ENCODE peak calls at places on chromosomes 3 and 15, in five cellular contexts. O, L, X, U and J are unnamed samples.

GRCh38 chr3:193964517-193964880 is 171.4 kb upstream of the HES1 start:
- DNase-seq in O (no peak), L (no peak), X (no peak), U (no peak), J (no peak)

GRCh38 chr3:149628957-149629670 is 28.7 kb downstream of the WWTR1 start:
- DNase-seq in O (no peak), L (no peak), X (no peak), U (peak), J (peak)

GRCh38 chr15:61146643-61147230 is 82.4 kb downstream of the RORA start:
- DNase-seq in O (no peak), L (no peak), X (peak), U (no peak), J (no peak)

GRCh38 chr15:88115529-88116152 is 140.9 kb downstream of the NTRK3 start:
- DNase-seq in O (no peak), L (no peak), X (no peak), U (no peak), J (no peak)

GRCh38 chr3:198079771-198080520 is 119.9 kb downstream of the LMLN start:
- DNase-seq in O (peak), L (no peak), X (peak), U (peak), J (peak)

GRCh38 chr3:8113649-8114048 is 388.0 kb upstream of the LMCD1 start:
- DNase-seq in O (peak), L (no peak), X (peak), U (no peak), J (no peak)

GRCh38 chr15:80445300-80446041 is 41.3 kb downstream of the ARNT2 start:
- DNase-seq in O (no peak), L (no peak), X (no peak), U (no peak), J (no peak)

GRCh38 chr3:150917941-150918340 is 12.7 kb upstream of the MINDY4B start:
- DNase-seq in O (no peak), L (no peak), X (peak), U (no peak), J (no peak)

GRCh38 chr3:38117748-38118420 is 19.0 kb downstream of the ACAA1 start:
- DNase-seq in O (peak), L (no peak), X (peak), U (peak), J (peak)

GRCh38 chr15:93476491-93477176 is 387.6 kb upstream of the RGMA start:
- DNase-seq in O (no peak), L (no peak), X (no peak), U (no peak), J (no peak)
- H2BK120ac ChIP-seq in O (no peak), L (no peak), X (no peak), U (no peak), J (no peak)

GRCh38 chr15:90362936-90363212 is 10.8 kb downstream of the ZNF774 start:
- DNase-seq in O (no peak), L (no peak), X (peak), U (peak), J (peak)
- H2BK120ac ChIP-seq in O (no peak), L (no peak), X (no peak), U (peak), J (peak)

GRCh38 chr3:89571707-89572106 is 464.3 kb downstream of the EPHA3 start:
- DNase-seq in O (no peak), L (no peak), X (no peak), U (no peak), J (no peak)

GRCh38 chr3:89576417-89576816 is 469.0 kb downstream of the EPHA3 start:
- DNase-seq in O (no peak), L (no peak), X (no peak), U (no peak), J (no peak)

GRCh38 chr3:89578253-89578529 is 470.8 kb downstream of the EPHA3 start:
- DNase-seq in O (no peak), L (no peak), X (peak), U (no peak), J (no peak)

GRCh38 chr3:89572261-89572660 is 464.8 kb downstream of the EPHA3 start:
- DNase-seq in O (no peak), L (no peak), X (no peak), U (peak), J (no peak)

GRCh38 chr3:89577517-89578252 is 470.3 kb downstream of the EPHA3 start:
- DNase-seq in O (no peak), L (no peak), X (no peak), U (no peak), J (no peak)
- H2BK120ac ChIP-seq in O (no peak), L (no peak), X (no peak), U (no peak), J (no peak)

DNA sequence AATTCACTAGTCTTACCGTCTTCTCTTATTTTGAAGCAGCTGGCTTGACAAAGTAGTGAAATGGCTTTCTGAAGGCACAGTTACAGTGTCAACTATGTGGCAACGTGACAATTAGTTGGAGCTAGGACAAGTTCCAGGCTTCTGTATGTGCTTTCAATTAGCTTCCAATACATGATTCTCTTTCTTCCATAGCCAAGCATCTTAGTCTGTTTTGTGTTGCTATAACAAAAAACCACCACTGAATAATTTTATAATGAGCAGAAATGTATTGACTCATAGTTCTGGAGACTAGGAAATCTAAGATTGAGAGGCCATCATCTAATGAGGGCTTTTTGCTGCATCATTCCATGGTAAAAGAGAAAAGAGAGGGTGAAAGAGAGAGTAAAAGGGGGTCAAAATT is 365.1 kb upstream of the PLSCR5 start:
- DNase-seq in O (no peak), L (no peak), X (no peak), U (no peak), J (no peak)
- H2BK120ac ChIP-seq in O (no peak), L (no peak), X (no peak), U (peak), J (no peak)

GRCh38 chr3:32306072-32306471 is 67.6 kb downstream of the CMTM8 start:
- DNase-seq in O (no peak), L (no peak), X (no peak), U (no peak), J (no peak)
- H2BK120ac ChIP-seq in O (no peak), L (no peak), X (no peak), U (no peak), J (no peak)

DNA sequence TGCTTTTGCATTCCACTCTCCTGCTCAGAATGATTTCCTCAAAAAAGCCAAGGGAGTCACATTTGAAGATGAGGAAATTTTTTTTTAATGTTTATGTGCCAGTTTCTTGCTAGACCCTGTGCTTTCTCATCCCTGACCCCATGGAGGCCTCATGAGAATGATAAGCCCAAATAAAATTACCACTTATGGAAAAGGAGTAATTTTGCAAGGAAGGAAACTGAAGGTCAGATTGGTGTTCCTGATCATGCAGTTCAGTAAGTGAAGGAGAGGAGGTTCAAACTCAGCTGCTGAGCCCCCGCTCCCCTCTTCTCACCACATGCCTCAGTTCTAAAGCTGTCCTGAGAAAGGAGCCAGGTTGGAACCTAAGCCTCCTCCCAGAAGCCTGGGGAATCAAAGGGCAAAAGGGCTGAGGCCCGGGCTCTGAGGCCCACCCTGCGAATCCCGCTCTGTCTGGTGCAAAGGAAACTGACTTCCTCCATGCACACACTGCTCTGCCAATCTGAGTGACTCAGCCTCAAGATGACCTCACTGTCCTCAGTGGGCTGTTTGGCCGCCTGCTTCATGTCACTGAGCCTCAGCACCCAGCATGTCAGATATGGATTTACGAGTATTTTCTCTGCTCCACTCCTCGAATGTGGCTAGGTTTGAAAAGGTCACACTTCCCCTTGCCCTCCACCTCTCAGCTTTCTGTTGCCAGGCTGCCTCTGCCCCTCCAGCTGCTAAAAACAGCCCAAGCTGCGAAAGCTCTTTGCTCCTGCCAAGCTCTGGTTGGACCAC is 56.9 kb upstream of the FLNB start:
- DNase-seq in O (no peak), L (no peak), X (peak), U (peak), J (peak)
- H2BK120ac ChIP-seq in O (no peak), L (no peak), X (no peak), U (peak), J (peak)

DNA sequence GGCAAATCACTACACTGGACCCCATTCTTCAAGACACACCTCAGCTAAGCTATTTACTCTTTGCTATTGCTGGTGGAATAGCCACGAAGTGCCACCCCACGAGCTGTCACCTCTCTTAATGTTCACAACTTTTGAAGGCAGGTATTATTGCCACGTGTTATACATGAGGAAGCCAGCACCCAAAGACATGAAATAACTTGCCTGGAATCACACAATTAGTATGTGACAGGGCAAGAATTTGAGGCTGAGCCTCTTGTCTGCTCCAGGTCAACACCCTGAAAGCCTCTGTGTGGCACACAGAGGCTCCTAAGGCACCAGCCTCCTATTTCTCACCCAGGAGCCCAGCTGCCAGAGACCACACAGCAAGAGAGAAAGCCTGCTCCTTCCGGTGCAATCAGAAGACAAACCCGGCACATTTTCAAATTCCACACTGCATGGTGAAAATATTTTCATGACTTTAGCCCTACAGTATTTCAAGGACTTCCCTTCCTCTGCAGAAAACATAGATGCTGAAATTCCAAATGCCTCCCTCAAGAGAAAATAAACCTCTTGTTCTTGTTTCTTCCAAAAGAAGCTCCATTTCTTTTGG is 84.9 kb upstream of the THBS1 start:
- DNase-seq in O (no peak), L (no peak), X (no peak), U (peak), J (peak)
- H2BK120ac ChIP-seq in O (no peak), L (no peak), X (no peak), U (peak), J (no peak)

DNA sequence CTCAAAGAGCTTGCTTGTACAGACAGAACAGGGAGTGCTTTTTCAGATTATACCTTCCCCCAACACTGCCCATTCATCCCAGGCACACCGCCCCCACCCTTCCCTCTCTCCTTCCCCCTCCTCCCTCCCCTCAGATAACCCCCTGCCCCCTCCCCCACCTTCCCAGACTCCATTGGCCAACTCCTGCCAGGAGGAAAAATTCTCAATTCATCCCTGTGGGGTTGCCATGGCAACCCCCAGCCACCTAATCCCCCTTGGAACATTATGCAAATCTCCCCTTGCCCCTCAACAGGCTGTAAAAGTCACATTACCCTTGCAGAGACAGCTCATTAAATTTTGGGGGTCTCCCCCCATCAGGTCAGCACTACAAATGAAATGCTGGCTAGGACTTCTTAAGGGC is 14.3 kb downstream of the TLE3 start:
- DNase-seq in O (peak), L (peak), X (peak), U (no peak), J (no peak)
- H2BK120ac ChIP-seq in O (no peak), L (no peak), X (no peak), U (no peak), J (no peak)